ENCODE peak calls at places on chromosomes 7 and 10, in ten cellular contexts. One of them, this sample, is unnamed.

GRCh38 chr10:121687094-121687850 is 89.0 kb upstream of the FGFR2 start:
- DNase-seq in A549: no peak
- DNase-seq in ovary: no peak
- DNase-seq in colonic mucosa: no peak
- DNase-seq in SJSA1: no peak
- DNase-seq in lung: no peak
- DNase-seq in ascending aorta: no peak
- DNase-seq in stomach: peak; percentile 57
- DNase-seq in HCT116: no peak
- DNase-seq in heart right ventricle: peak; percentile 17
- DNase-seq in this sample: no peak

GRCh38 chr7:76232698-76233097 is 31.0 kb downstream of the SRRM3 start:
- DNase-seq in A549: no peak
- DNase-seq in ovary: no peak
- DNase-seq in colonic mucosa: no peak
- DNase-seq in SJSA1: no peak
- DNase-seq in lung: no peak
- DNase-seq in ascending aorta: no peak
- DNase-seq in stomach: no peak
- DNase-seq in HCT116: no peak
- DNase-seq in heart right ventricle: no peak
- DNase-seq in this sample: no peak

GRCh38 chr7:27175005-27175625 is 995 bp upstream of the HOXA10 start:
- DNase-seq in A549: no peak
- DNase-seq in ovary: peak; percentile 32
- DNase-seq in colonic mucosa: peak; percentile 90
- DNase-seq in SJSA1: peak; percentile 84
- DNase-seq in lung: no peak
- DNase-seq in ascending aorta: peak; percentile 50
- DNase-seq in stomach: no peak
- DNase-seq in HCT116: no peak
- DNase-seq in heart right ventricle: no peak
- DNase-seq in this sample: peak; percentile 50

GRCh38 chr7:87853237-87853864 is 22.8 kb downstream of the SLC25A40 start:
- DNase-seq in A549: no peak
- DNase-seq in ovary: no peak
- DNase-seq in colonic mucosa: no peak
- DNase-seq in SJSA1: no peak
- DNase-seq in lung: no peak
- DNase-seq in ascending aorta: no peak
- DNase-seq in stomach: no peak
- DNase-seq in HCT116: no peak
- DNase-seq in heart right ventricle: no peak
- DNase-seq in this sample: no peak

GRCh38 chr10:21304198-21304597 is 221.3 kb downstream of the SKIDA1 start:
- DNase-seq in A549: no peak
- DNase-seq in ovary: no peak
- DNase-seq in colonic mucosa: no peak
- DNase-seq in SJSA1: no peak
- DNase-seq in lung: no peak
- DNase-seq in ascending aorta: no peak
- DNase-seq in stomach: no peak
- DNase-seq in HCT116: no peak
- DNase-seq in heart right ventricle: no peak
- DNase-seq in this sample: no peak

GRCh38 chr10:94005050-94005449 is 11.3 kb downstream of the PLCE1 start:
- DNase-seq in A549: no peak
- DNase-seq in ovary: no peak
- DNase-seq in colonic mucosa: peak; percentile 87
- DNase-seq in SJSA1: no peak
- DNase-seq in lung: no peak
- DNase-seq in ascending aorta: no peak
- DNase-seq in stomach: no peak
- DNase-seq in HCT116: no peak
- DNase-seq in heart right ventricle: no peak
- DNase-seq in this sample: no peak

GRCh38 chr10:11178606-11179221 is 161.0 kb downstream of the CELF2 start:
- DNase-seq in A549: no peak
- DNase-seq in ovary: no peak
- DNase-seq in colonic mucosa: peak; percentile 47
- DNase-seq in SJSA1: no peak
- DNase-seq in lung: no peak
- DNase-seq in ascending aorta: no peak
- DNase-seq in stomach: peak; percentile 47
- DNase-seq in HCT116: no peak
- DNase-seq in heart right ventricle: peak; percentile 31
- DNase-seq in this sample: no peak

GRCh38 chr10:87750001-87750651 is 67.9 kb downstream of the ATAD1 start:
- DNase-seq in A549: no peak
- DNase-seq in ovary: no peak
- DNase-seq in colonic mucosa: no peak
- DNase-seq in SJSA1: no peak
- DNase-seq in lung: no peak
- DNase-seq in ascending aorta: no peak
- DNase-seq in stomach: no peak
- DNase-seq in HCT116: no peak
- DNase-seq in heart right ventricle: no peak
- DNase-seq in this sample: no peak

GRCh38 chr7:69597278-69598076 is 798 bp upstream of the AUTS2 start:
- DNase-seq in A549: peak; percentile 29
- DNase-seq in ovary: peak; percentile 77
- DNase-seq in colonic mucosa: peak; percentile 22
- DNase-seq in SJSA1: no peak
- DNase-seq in lung: no peak
- DNase-seq in ascending aorta: peak; percentile 75
- DNase-seq in stomach: peak; percentile 26
- DNase-seq in HCT116: no peak
- DNase-seq in heart right ventricle: peak; percentile 57
- DNase-seq in this sample: no peak

GRCh38 chr7:83267141-83267631 is 104.5 kb upstream of the PCLO start:
- DNase-seq in A549: no peak
- DNase-seq in ovary: no peak
- DNase-seq in colonic mucosa: no peak
- DNase-seq in SJSA1: no peak
- DNase-seq in lung: no peak
- DNase-seq in ascending aorta: no peak
- DNase-seq in stomach: no peak
- DNase-seq in HCT116: no peak
- DNase-seq in heart right ventricle: no peak
- DNase-seq in this sample: no peak

GRCh38 chr7:14507617-14508016 is 394.9 kb downstream of the DGKB start:
- DNase-seq in A549: no peak
- DNase-seq in ovary: no peak
- DNase-seq in colonic mucosa: no peak
- DNase-seq in SJSA1: no peak
- DNase-seq in lung: no peak
- DNase-seq in ascending aorta: no peak
- DNase-seq in stomach: peak; percentile 33
- DNase-seq in HCT116: no peak
- DNase-seq in heart right ventricle: no peak
- DNase-seq in this sample: peak; percentile 71

GRCh38 chr7:31642681-31643115 is 44.3 kb upstream of the PPP1R17 start:
- DNase-seq in A549: no peak
- DNase-seq in ovary: no peak
- DNase-seq in colonic mucosa: no peak
- DNase-seq in SJSA1: no peak
- DNase-seq in lung: no peak
- DNase-seq in ascending aorta: no peak
- DNase-seq in stomach: no peak
- DNase-seq in HCT116: no peak
- DNase-seq in heart right ventricle: no peak
- DNase-seq in this sample: no peak

GRCh38 chr10:2812631-2813030 is 254.7 kb upstream of the PFKP start:
- DNase-seq in A549: no peak
- DNase-seq in ovary: no peak
- DNase-seq in colonic mucosa: no peak
- DNase-seq in SJSA1: no peak
- DNase-seq in lung: no peak
- DNase-seq in ascending aorta: no peak
- DNase-seq in stomach: no peak
- DNase-seq in HCT116: no peak
- DNase-seq in heart right ventricle: no peak
- DNase-seq in this sample: no peak

GRCh38 chr10:2813277-2813676 is 254.1 kb upstream of the PFKP start:
- DNase-seq in A549: no peak
- DNase-seq in ovary: no peak
- DNase-seq in colonic mucosa: no peak
- DNase-seq in SJSA1: no peak
- DNase-seq in lung: no peak
- DNase-seq in ascending aorta: no peak
- DNase-seq in stomach: no peak
- DNase-seq in HCT116: no peak
- DNase-seq in heart right ventricle: no peak
- DNase-seq in this sample: no peak

DNA sequence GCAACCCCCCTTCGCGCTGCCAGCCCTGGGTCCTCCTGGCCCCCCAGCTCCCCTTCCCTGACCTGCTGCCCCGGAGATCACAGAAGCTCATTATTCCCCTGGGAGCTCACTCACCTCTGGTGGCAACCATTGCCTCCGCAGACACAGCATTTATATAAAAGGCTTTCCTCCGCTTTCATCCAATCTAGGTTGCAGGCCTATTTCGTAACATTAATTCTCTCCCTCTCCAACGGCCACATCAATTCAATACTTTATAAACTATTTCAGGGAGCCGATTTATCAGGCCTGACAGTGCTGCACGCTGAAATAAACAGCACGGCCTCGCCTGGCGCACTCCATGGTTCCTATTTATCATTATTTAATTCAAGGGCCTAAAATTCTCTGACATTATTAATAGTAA is 249.4 kb upstream of the PFKP start:
- DNase-seq in A549: no peak
- DNase-seq in ovary: no peak
- DNase-seq in colonic mucosa: no peak
- DNase-seq in SJSA1: no peak
- DNase-seq in lung: no peak
- DNase-seq in ascending aorta: no peak
- DNase-seq in stomach: no peak
- DNase-seq in HCT116: no peak
- DNase-seq in heart right ventricle: no peak
- DNase-seq in this sample: no peak
- H3K9me3 ChIP-seq in A549: no peaks in the 10 kb centered on the region
- H3K9me3 ChIP-seq in ovary: no peaks in the 10 kb centered on the region
- H3K9me3 ChIP-seq in colonic mucosa: no peaks in the 10 kb centered on the region
- H3K9me3 ChIP-seq in SJSA1: no peaks in the 10 kb centered on the region
- H3K9me3 ChIP-seq in lung: peaks cover 4% of the 10 kb centered on the region
- H3K9me3 ChIP-seq in ascending aorta: no peaks in the 10 kb centered on the region
- H3K9me3 ChIP-seq in stomach: no peaks in the 10 kb centered on the region
- H3K9me3 ChIP-seq in HCT116: no peaks in the 10 kb centered on the region
- H3K9me3 ChIP-seq in heart right ventricle: no peaks in the 10 kb centered on the region
- H3K9me3 ChIP-seq in this sample: no peaks in the 10 kb centered on the region

GRCh38 chr10:126905776-126906703 is 812 bp downstream of the DOCK1 start:
- DNase-seq in A549: peak; percentile 36
- DNase-seq in ovary: peak; percentile 67
- DNase-seq in colonic mucosa: peak; percentile 42
- DNase-seq in SJSA1: peak; percentile 81
- DNase-seq in lung: no peak
- DNase-seq in ascending aorta: no peak
- DNase-seq in stomach: peak; percentile 33
- DNase-seq in HCT116: no peak
- DNase-seq in heart right ventricle: peak; percentile 42
- DNase-seq in this sample: no peak
- H3K4me3 ChIP-seq in A549: peak overlapping the region; percentile 87
- H3K4me3 ChIP-seq in ovary: peak overlapping the region; percentile 81
- H3K4me3 ChIP-seq in colonic mucosa: peak overlapping the region; percentile 79
- H3K4me3 ChIP-seq in SJSA1: peak overlapping the region; percentile 92
- H3K4me3 ChIP-seq in lung: peak overlapping the region; percentile 82
- H3K4me3 ChIP-seq in ascending aorta: peak overlapping the region; percentile 94
- H3K4me3 ChIP-seq in stomach: peak overlapping the region; percentile 78
- H3K4me3 ChIP-seq in HCT116: peak overlapping the region; percentile 69
- H3K4me3 ChIP-seq in heart right ventricle: peak overlapping the region; percentile 90
- H3K4me3 ChIP-seq in this sample: peak overlapping the region; percentile 82

DNA sequence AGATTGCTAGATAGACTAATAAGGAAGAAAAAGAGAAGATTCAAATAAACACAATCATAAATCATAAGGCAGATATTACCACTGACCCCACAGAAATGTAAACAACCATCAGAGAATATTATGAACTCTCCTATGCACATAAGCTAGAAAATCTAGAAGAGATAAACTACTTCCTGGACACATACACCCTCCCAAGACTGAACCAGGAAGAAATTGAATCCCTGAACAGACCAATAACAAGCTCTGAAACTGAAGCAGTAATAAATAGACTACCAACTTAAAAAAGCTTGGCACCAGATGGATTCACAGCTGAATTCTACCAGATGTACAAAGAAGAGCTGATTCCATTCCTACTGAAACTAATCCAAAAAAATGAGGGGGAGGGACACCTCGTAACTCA is 24.5 kb upstream of the STARD3NL start:
- DNase-seq in A549: no peak
- DNase-seq in ovary: no peak
- DNase-seq in colonic mucosa: no peak
- DNase-seq in SJSA1: no peak
- DNase-seq in lung: no peak
- DNase-seq in ascending aorta: no peak
- DNase-seq in stomach: no peak
- DNase-seq in HCT116: no peak
- DNase-seq in heart right ventricle: no peak
- DNase-seq in this sample: no peak
- H3K9me3 ChIP-seq in A549: peaks cover 12% of the 10 kb centered on the region
- H3K9me3 ChIP-seq in ovary: no peaks in the 10 kb centered on the region
- H3K9me3 ChIP-seq in colonic mucosa: no peaks in the 10 kb centered on the region
- H3K9me3 ChIP-seq in SJSA1: no peaks in the 10 kb centered on the region
- H3K9me3 ChIP-seq in lung: no peaks in the 10 kb centered on the region
- H3K9me3 ChIP-seq in ascending aorta: no peaks in the 10 kb centered on the region
- H3K9me3 ChIP-seq in stomach: no peaks in the 10 kb centered on the region
- H3K9me3 ChIP-seq in HCT116: no peaks in the 10 kb centered on the region
- H3K9me3 ChIP-seq in heart right ventricle: no peaks in the 10 kb centered on the region
- H3K9me3 ChIP-seq in this sample: no peaks in the 10 kb centered on the region

GRCh38 chr10:1944487-1944886 is 207.2 kb upstream of the ADARB2 start:
- DNase-seq in A549: no peak
- DNase-seq in ovary: no peak
- DNase-seq in colonic mucosa: no peak
- DNase-seq in SJSA1: no peak
- DNase-seq in lung: no peak
- DNase-seq in ascending aorta: no peak
- DNase-seq in stomach: no peak
- DNase-seq in HCT116: no peak
- DNase-seq in heart right ventricle: no peak
- DNase-seq in this sample: no peak

GRCh38 chr10:1942478-1942877 is 205.2 kb upstream of the ADARB2 start:
- DNase-seq in A549: no peak
- DNase-seq in ovary: no peak
- DNase-seq in colonic mucosa: no peak
- DNase-seq in SJSA1: no peak
- DNase-seq in lung: no peak
- DNase-seq in ascending aorta: no peak
- DNase-seq in stomach: no peak
- DNase-seq in HCT116: no peak
- DNase-seq in heart right ventricle: no peak
- DNase-seq in this sample: no peak

GRCh38 chr10:1935912-1936311 is 198.6 kb upstream of the ADARB2 start:
- DNase-seq in A549: no peak
- DNase-seq in ovary: no peak
- DNase-seq in colonic mucosa: no peak
- DNase-seq in SJSA1: no peak
- DNase-seq in lung: no peak
- DNase-seq in ascending aorta: no peak
- DNase-seq in stomach: no peak
- DNase-seq in HCT116: no peak
- DNase-seq in heart right ventricle: no peak
- DNase-seq in this sample: no peak

GRCh38 chr10:1938317-1938716 is 201.0 kb upstream of the ADARB2 start:
- DNase-seq in A549: no peak
- DNase-seq in ovary: no peak
- DNase-seq in colonic mucosa: no peak
- DNase-seq in SJSA1: no peak
- DNase-seq in lung: no peak
- DNase-seq in ascending aorta: no peak
- DNase-seq in stomach: no peak
- DNase-seq in HCT116: no peak
- DNase-seq in heart right ventricle: no peak
- DNase-seq in this sample: no peak

GRCh38 chr10:1939016-1939415 is 201.7 kb upstream of the ADARB2 start:
- DNase-seq in A549: no peak
- DNase-seq in ovary: no peak
- DNase-seq in colonic mucosa: no peak
- DNase-seq in SJSA1: no peak
- DNase-seq in lung: no peak
- DNase-seq in ascending aorta: no peak
- DNase-seq in stomach: no peak
- DNase-seq in HCT116: no peak
- DNase-seq in heart right ventricle: no peak
- DNase-seq in this sample: no peak
- H3K4me3 ChIP-seq in A549: no peak overlapping the region
- H3K4me3 ChIP-seq in ovary: no peak overlapping the region
- H3K4me3 ChIP-seq in colonic mucosa: no peak overlapping the region
- H3K4me3 ChIP-seq in SJSA1: no peak overlapping the region
- H3K4me3 ChIP-seq in lung: no peak overlapping the region
- H3K4me3 ChIP-seq in ascending aorta: no peak overlapping the region
- H3K4me3 ChIP-seq in stomach: no peak overlapping the region
- H3K4me3 ChIP-seq in HCT116: no peak overlapping the region
- H3K4me3 ChIP-seq in heart right ventricle: no peak overlapping the region
- H3K4me3 ChIP-seq in this sample: no peak overlapping the region

This sample was measured in RWPE2.